ENCODE peak calls at places on chromosomes 2 and 18, in seven cellular contexts. S is coronary artery, G is lung, M is left lung, O is mammary epithelial cell, V is body of pancreas, U is fibroblast of mammary gland. Y is an unnamed sample.

GRCh38 chr2:96899084-96899735 is 29.3 kb upstream of the SEMA4C start:
- DNase-seq in S (no peak), G (no peak), M (no peak), O (peak; percentile 68), V (no peak), U (peak; percentile 77), Y (peak; percentile 75)

GRCh38 chr2:113060396-113060795 is 1.4 kb downstream of the IL36RN start:
- DNase-seq in S (no peak), G (peak; percentile 18), M (no peak), O (peak; percentile 30), V (no peak), U (peak; percentile 62), Y (peak; percentile 57)

GRCh38 chr2:170892391-170892951 is 36.6 kb upstream of the GORASP2 start:
- DNase-seq in S (no peak), G (no peak), M (no peak), O (no peak), V (no peak), U (no peak), Y (no peak)

GRCh38 chr18:42156266-42156665 is 201.2 kb downstream of the PIK3C3 start:
- DNase-seq in S (no peak), G (no peak), M (no peak), O (no peak), V (no peak), U (no peak), Y (no peak)

GRCh38 chr2:107633580-107634147 is 193.0 kb upstream of the RGPD4 start:
- DNase-seq in S (no peak), G (no peak), M (no peak), O (peak; percentile 79), V (no peak), U (peak; percentile 97), Y (peak; percentile 91)

GRCh38 chr2:239267411-239267941 is 133.3 kb downstream of the HDAC4 start:
- DNase-seq in S (peak; percentile 84), G (peak; percentile 84), M (no peak), O (peak; percentile 64), V (no peak), U (peak; percentile 76), Y (peak; percentile 75)

GRCh38 chr18:69969491-69969890 is 21.8 kb upstream of the CD226 start:
- DNase-seq in S (no peak), G (no peak), M (no peak), O (no peak), V (no peak), U (peak; percentile 22), Y (no peak)

GRCh38 chr2:130766037-130766436 is 10.7 kb downstream of the AMER3 start:
- DNase-seq in S (no peak), G (no peak), M (no peak), O (no peak), V (no peak), U (no peak), Y (no peak)

GRCh38 chr2:32838949-32839348 is 107.8 kb upstream of the LTBP1 start:
- DNase-seq in S (no peak), G (no peak), M (no peak), O (no peak), V (no peak), U (no peak), Y (no peak)

GRCh38 chr18:8427339-8427738 is 181.9 kb upstream of the RAB12 start:
- DNase-seq in S (no peak), G (no peak), M (no peak), O (no peak), V (no peak), U (no peak), Y (no peak)

GRCh38 chr18:68445131-68445530 is 269.8 kb downstream of the TMX3 start:
- DNase-seq in S (no peak), G (no peak), M (no peak), O (no peak), V (no peak), U (no peak), Y (no peak)

GRCh38 chr18:35862115-35862640 is 110.3 kb upstream of the RMP24 start:
- DNase-seq in S (no peak), G (peak; percentile 4), M (no peak), O (peak; percentile 19), V (no peak), U (no peak), Y (no peak)

GRCh38 chr2:108235577-108235976 is 4.2 kb upstream of the SULT1C3 start:
- DNase-seq in S (no peak), G (no peak), M (no peak), O (no peak), V (no peak), U (no peak), Y (no peak)

GRCh38 chr2:144894612-144895300 is 374.8 kb upstream of the ZEB2 start:
- DNase-seq in S (no peak), G (no peak), M (no peak), O (no peak), V (no peak), U (no peak), Y (no peak)

GRCh38 chr2:224412064-224412921 is 10.4 kb upstream of the FAM124B start:
- DNase-seq in S (no peak), G (no peak), M (no peak), O (peak; percentile 30), V (no peak), U (peak; percentile 49), Y (peak; percentile 78)

GRCh38 chr2:118223487-118224136 is 135.3 kb downstream of the INSIG2 start:
- DNase-seq in S (no peak), G (no peak), M (no peak), O (no peak), V (no peak), U (no peak), Y (no peak)

GRCh38 chr18:2529154-2529553 is 42.2 kb downstream of the METTL4 start:
- DNase-seq in S (no peak), G (no peak), M (no peak), O (no peak), V (no peak), U (no peak), Y (no peak)

DNA sequence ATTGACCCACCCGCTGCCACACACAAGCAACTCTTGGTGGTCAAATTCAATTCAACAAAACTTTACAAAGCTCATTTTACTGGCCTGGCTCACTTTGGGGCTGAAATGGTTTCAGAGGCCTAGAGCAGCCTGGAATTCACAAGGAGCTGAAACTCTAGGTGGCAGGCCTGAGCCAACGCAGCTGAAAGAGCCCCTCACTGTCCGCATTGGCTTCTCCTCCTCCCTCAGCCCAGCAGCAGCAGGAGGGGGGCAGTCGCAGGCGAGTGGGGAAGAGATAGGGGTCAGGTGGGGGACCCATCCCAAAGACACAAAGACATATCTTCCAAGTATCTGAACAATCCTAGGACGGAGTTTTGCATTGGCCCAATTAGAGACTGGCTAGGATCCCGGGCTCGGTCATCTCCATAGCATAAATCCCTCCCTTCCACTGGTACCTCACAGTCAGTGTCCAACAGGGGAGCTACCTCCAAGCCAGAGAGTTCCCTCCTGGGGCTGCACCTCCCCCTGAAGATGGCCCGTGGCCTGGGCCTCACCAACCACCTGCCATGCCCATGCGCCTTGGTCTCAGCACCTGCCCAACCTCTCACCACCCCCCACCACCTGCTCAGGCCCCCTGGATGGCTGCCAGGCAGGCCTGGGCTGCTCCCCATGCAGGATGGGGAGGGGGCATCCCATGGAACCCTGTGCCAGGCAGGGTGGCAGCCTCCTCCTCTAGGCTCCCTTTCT is 113.4 kb downstream of the ZBTB7C start:
- DNase-seq in S (no peak), G (no peak), M (no peak), O (no peak), V (no peak), U (peak; percentile 7), Y (no peak)
- TF ChIP-seq CTCF in S (no peak), G (no peak), M (peak; percentile 11), O (no peak), V (no peak), U (peak; percentile 37), Y (peak; percentile 46)

GRCh38 chr2:181252248-181253148 is 204.7 kb upstream of the ITGA4 start:
- DNase-seq in S (no peak), G (no peak), M (no peak), O (no peak), V (no peak), U (no peak), Y (no peak)

GRCh38 chr2:181258761-181259160 is 198.4 kb upstream of the ITGA4 start:
- DNase-seq in S (no peak), G (no peak), M (no peak), O (peak; percentile 66), V (no peak), U (peak; percentile 68), Y (peak; percentile 60)

GRCh38 chr2:181250691-181251090 is 206.5 kb upstream of the ITGA4 start:
- DNase-seq in S (no peak), G (no peak), M (no peak), O (peak; percentile 11), V (no peak), U (peak; percentile 68), Y (peak; percentile 50)

DNA sequence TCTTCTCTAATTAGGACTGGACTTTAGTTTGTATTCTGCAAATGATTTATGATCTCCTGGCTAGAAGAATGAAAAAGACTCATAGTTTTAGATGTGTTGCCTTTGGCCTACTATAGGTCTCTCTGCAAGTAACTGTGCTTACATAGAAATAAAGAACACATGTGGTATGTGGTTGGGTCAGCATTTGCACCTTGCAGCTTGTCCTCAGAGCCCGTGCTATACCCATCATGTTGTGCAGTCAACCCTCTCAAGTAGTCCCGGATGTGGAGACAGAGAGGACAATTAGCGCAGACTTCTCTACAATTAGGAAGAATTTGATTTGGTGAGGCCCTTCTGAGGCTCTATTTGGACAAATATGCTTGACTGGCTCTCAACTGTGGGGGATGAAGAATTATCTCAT is 203.7 kb upstream of the ITGA4 start:
- DNase-seq in S (no peak), G (no peak), M (no peak), O (no peak), V (no peak), U (peak; percentile 11), Y (no peak)
- H3K4me3 ChIP-seq in S (no peak overlapping the region), G (no peak overlapping the region), M (no peak overlapping the region), O (no peak overlapping the region), V (no peak overlapping the region), U (no peak overlapping the region), Y (no peak overlapping the region)

DNA sequence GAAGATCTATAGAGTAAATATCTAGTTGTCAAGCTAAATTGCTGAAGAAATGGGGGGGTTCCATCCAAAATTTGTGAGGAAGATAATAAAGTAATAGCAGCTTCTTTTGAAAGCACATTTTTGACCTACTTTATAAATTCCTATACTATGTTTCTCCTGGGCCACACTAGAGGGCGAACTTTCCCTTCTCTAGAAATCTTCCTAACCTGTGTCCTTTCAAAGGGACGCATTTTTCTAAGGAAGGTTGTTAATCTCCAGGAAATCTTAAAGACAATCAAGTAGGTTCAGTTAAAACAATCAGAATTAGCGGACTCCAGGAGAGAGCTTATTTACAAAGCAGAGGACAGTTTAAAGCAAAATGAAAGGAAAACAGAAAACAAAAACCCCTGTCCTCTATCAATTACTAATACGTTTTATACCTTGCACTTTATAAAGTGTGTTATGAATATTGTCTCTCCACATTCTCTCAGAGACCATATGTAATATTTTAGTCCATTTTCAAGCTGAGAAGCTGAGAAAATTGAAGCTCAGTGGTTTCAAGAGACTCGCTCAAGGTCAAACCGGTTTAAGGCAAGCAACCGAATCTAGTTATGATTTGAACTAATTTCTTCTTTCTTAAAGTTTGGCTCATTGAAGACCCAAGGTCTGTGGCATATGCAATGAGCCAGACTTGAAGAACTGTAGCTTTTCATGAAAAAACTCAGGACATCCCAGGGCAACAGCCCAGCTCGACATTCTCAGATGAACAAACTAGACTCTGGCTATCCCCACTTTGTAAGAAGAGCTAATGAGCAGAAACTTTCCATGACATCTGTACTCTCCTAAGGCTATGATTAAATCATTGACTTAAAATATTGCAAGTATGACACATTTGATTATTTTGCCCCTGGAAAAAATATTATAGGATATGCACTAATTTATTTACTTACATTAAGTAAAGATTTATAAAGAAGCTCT is 273.6 kb downstream of the PAX3 start:
- DNase-seq in S (no peak), G (no peak), M (no peak), O (peak; percentile 14), V (no peak), U (peak; percentile 64), Y (peak; percentile 60)
- TF ChIP-seq CTCF in S (peak; percentile 36), G (peak; percentile 11), M (peak; percentile 51), O (peak; percentile 62), V (peak; percentile 47), U (peak; percentile 72), Y (peak; percentile 78)

GRCh38 chr2:79831919-79832318 is 319.1 kb downstream of the CTNNA2 start:
- DNase-seq in S (no peak), G (no peak), M (no peak), O (no peak), V (no peak), U (no peak), Y (no peak)
- H3K4me3 ChIP-seq in S (no peak overlapping the region), G (no peak overlapping the region), M (no peak overlapping the region), O (no peak overlapping the region), V (no peak overlapping the region), U (no peak overlapping the region), Y (no peak overlapping the region)